ENCODE peak calls at places on chromosomes 1 and 21, in five cellular contexts. T is DND-41; J is NT2/D1; W is IMR-90; X is CD8-positive, alpha-beta T cell. Y is an unnamed sample.

GRCh38 chr1:86318431-86318830 is 77.7 kb downstream of the ODF2L start:
- DNase-seq in X (no peak), W (no peak), J (no peak), T (no peak), Y (no peak)

GRCh38 chr1:9705337-9706098 is 54.0 kb downstream of the PIK3CD start:
- DNase-seq in T (no peak), J (no peak), W (peak; percentile 64), X (no peak), Y (peak; percentile 15)

GRCh38 chr1:116325922-116326321 is 47.1 kb upstream of the ATP1A1 start:
- DNase-seq in W (no peak), T (peak; percentile 88), X (peak; percentile 60), J (no peak), Y (no peak)

GRCh38 chr1:161342186-161342585 is 25.5 kb downstream of the CFAP126 start:
- DNase-seq in W (no peak), T (no peak), J (no peak), X (no peak), Y (no peak)

GRCh38 chr1:116847175-116847574 is 62.5 kb upstream of the PTGFRN start:
- DNase-seq in X (no peak), T (no peak), W (no peak), J (no peak), Y (no peak)

GRCh38 chr1:64769971-64770370 is 25.1 kb downstream of the RAVER2 start:
- DNase-seq in T (no peak), W (no peak), J (no peak), X (no peak), Y (no peak)

GRCh38 chr1:163820748-163821147 is 499.0 kb downstream of the NUF2 start:
- DNase-seq in X (no peak), W (no peak), J (no peak), T (no peak), Y (no peak)

GRCh38 chr1:87061742-87062156 is 147.3 kb downstream of the HS2ST1 start:
- DNase-seq in J (no peak), X (no peak), W (peak; percentile 71), T (no peak), Y (no peak)

GRCh38 chr1:43699281-43699680 is 8.1 kb upstream of the ST3GAL3 start:
- DNase-seq in T (no peak), X (no peak), W (no peak), J (no peak), Y (no peak)

GRCh38 chr1:211928993-211929637 is 98.6 kb upstream of the LPGAT1 start:
- DNase-seq in W (peak; percentile 20), T (no peak), X (no peak), J (no peak), Y (no peak)

GRCh38 chr1:202578001-202578500 is 132.2 kb downstream of the SYT2 start:
- DNase-seq in W (peak; percentile 87), T (no peak), X (no peak), J (no peak), Y (no peak)

GRCh38 chr1:89911186-89911976 is 83.5 kb upstream of the ZNF326 start:
- DNase-seq in W (peak; percentile 60), T (no peak), X (no peak), J (no peak), Y (peak; percentile 37)

GRCh38 chr1:17919525-17920439 is 164.6 kb downstream of the ACTL8 start:
- DNase-seq in X (no peak), T (peak; percentile 49), J (peak; percentile 49), W (peak; percentile 55), Y (peak; percentile 73)

GRCh38 chr1:47178020-47178419 is 11.8 kb downstream of the PDZK1IP1 start:
- DNase-seq in T (no peak), W (no peak), J (no peak), X (no peak), Y (no peak)

GRCh38 chr21:16983425-16983824 is 529.4 kb upstream of the CXADR start:
- DNase-seq in W (no peak), X (no peak), T (no peak), J (no peak), Y (no peak)

GRCh38 chr1:1609822-1610485 is 5.3 kb upstream of the MIB2 start:
- DNase-seq in J (no peak), W (no peak), X (no peak), T (no peak), Y (no peak)

GRCh38 chr1:196455697-196456096 is 152.5 kb downstream of the KCNT2 start:
- DNase-seq in T (no peak), X (no peak), W (no peak), J (no peak), Y (no peak)

GRCh38 chr1:106523448-106523847 is 533.0 kb upstream of the PRMT6 start:
- DNase-seq in J (no peak), T (no peak), X (no peak), W (no peak), Y (peak; percentile 24)
- H3K4me3 ChIP-seq in J (no peak overlapping the region), T (no peak overlapping the region), X (no peak overlapping the region), W (no peak overlapping the region), Y (no peak overlapping the region)

GRCh38 chr21:32314806-32315205 is 16.2 kb downstream of the MRAP start:
- DNase-seq in J (no peak), T (no peak), X (no peak), W (no peak), Y (no peak)
- H3K36me3 ChIP-seq in J (peaks cover 90% of the 10 kb centered on the region), T (peaks cover 88% of the 10 kb centered on the region), X (peaks cover 49% of the 10 kb centered on the region), W (peaks cover 49% of the 10 kb centered on the region), Y (peaks cover 37% of the 10 kb centered on the region)

GRCh38 chr1:37741130-37741529 is 23.8 kb downstream of the EPHA10 start:
- DNase-seq in T (no peak), J (no peak), X (no peak), W (peak; percentile 6), Y (no peak)

GRCh38 chr1:37739222-37739621 is 25.7 kb downstream of the EPHA10 start:
- DNase-seq in X (no peak), T (no peak), W (no peak), J (no peak), Y (no peak)

GRCh38 chr1:37746806-37747205 is 18.1 kb downstream of the EPHA10 start:
- DNase-seq in W (no peak), J (no peak), X (no peak), T (no peak), Y (no peak)

GRCh38 chr1:37741662-37742061 is 23.3 kb downstream of the EPHA10 start:
- DNase-seq in T (no peak), W (no peak), J (peak; percentile 30), X (no peak), Y (no peak)
- H3K27me3 ChIP-seq in T (peaks cover 2% of the 10 kb centered on the region), W (no peaks in the 10 kb centered on the region), J (peaks cover 18% of the 10 kb centered on the region), X (no peaks in the 10 kb centered on the region), Y (peaks cover 4% of the 10 kb centered on the region)

GRCh38 chr1:8015809-8016165 is 10.3 kb downstream of the ERRFI1 start:
- DNase-seq in X (no peak), J (no peak), T (no peak), W (no peak), Y (no peak)
- H3K4me3 ChIP-seq in X (no peak overlapping the region), J (no peak overlapping the region), T (no peak overlapping the region), W (no peak overlapping the region), Y (no peak overlapping the region)

GRCh38 chr1:93554883-93555872 is 107.3 kb downstream of the FNBP1L start:
- DNase-seq in J (no peak), T (no peak), X (no peak), W (no peak), Y (no peak)

GRCh38 chr1:93559045-93559444 is 111.1 kb downstream of the FNBP1L start:
- DNase-seq in J (no peak), X (no peak), W (no peak), T (no peak), Y (no peak)

GRCh38 chr1:93552751-93553455 is 105.0 kb downstream of the FNBP1L start:
- DNase-seq in X (no peak), J (peak; percentile 59), T (peak; percentile 32), W (peak; percentile 53), Y (no peak)

GRCh38 chr1:93556291-93556690 is 108.4 kb downstream of the FNBP1L start:
- DNase-seq in X (no peak), W (no peak), T (no peak), J (no peak), Y (no peak)
- H3K36me3 ChIP-seq in X (no peaks in the 10 kb centered on the region), W (peaks cover 13% of the 10 kb centered on the region), T (peaks cover 22% of the 10 kb centered on the region), J (peaks cover 36% of the 10 kb centered on the region), Y (no peaks in the 10 kb centered on the region)

GRCh38 chr1:228370439-228370940 is 36.1 kb downstream of the TRIM11 start:
- DNase-seq in X (no peak), T (no peak), W (no peak), J (no peak), Y (no peak)
- H3K27me3 ChIP-seq in X (no peaks in the 10 kb centered on the region), T (no peaks in the 10 kb centered on the region), W (peaks cover 3% of the 10 kb centered on the region), J (no peaks in the 10 kb centered on the region), Y (no peaks in the 10 kb centered on the region)

GRCh38 chr1:174417921-174418320 is 29.8 kb upstream of the GPR52 start:
- DNase-seq in J (no peak), T (no peak), W (no peak), X (no peak), Y (no peak)
- H3K4me3 ChIP-seq in J (no peak overlapping the region), T (no peak overlapping the region), W (no peak overlapping the region), X (no peak overlapping the region), Y (no peak overlapping the region)

DNA sequence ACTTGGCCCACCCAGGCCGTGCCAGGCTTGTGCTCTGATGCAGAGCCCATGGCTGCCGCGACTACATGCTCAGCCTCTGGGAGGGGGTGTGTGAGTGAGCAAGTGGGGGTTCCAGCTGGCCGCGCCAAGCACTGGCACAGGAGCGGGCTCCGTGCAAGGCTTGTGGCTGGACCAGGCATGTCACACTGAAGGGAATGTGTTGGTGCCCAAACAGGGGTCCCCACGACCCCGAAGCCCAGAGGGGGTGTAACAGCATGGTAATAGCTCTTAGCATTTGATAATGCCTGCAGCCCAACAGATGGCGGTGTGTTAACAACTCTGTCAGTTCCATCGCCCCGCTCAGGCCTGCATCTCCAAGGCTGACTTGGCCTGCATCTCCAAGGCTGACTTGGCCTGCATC is 38.3 kb upstream of the CD46 start:
- DNase-seq in W (no peak), X (peak; percentile 5), T (no peak), J (no peak), Y (no peak)
- H3K36me3 ChIP-seq in W (no peaks in the 10 kb centered on the region), X (no peaks in the 10 kb centered on the region), T (no peaks in the 10 kb centered on the region), J (no peaks in the 10 kb centered on the region), Y (no peaks in the 10 kb centered on the region)

Y was measured in H7.